ENCODE peak calls at places on chromosomes 16 and 17, in seven cellular contexts. One of them, this sample, is unnamed.

GRCh38 chr17:48047113-48047740 is 932 bp upstream of the NFE2L1 start:
- DNase-seq in natural killer cell treated with Interleukin-12 subunit alpha and Interleukin-12 subunit beta and Interleukin-15 and Interleukin-18, amount 100 ng/mL, for 72 hours: no peak
- DNase-seq in HEK293T: no peak
- DNase-seq in activated T-cell treated with anti-CD3 and anti-CD28 coated beads, Interleukin-2, amount 50 U/mL, for 72 hours: no peak
- DNase-seq in stimulated activated CD4-positive, alpha-beta T cell treated with anti-CD3 and anti-CD28 coated beads, Interleukin-4, amount 100 ng/mL, for 24 hours: no peak
- DNase-seq in GDM1: no peak
- DNase-seq in retina: peak; percentile 34
- DNase-seq in this sample: peak; percentile 71

GRCh38 chr17:73550561-73550960 is 93.7 kb downstream of the SDK2 start:
- DNase-seq in HEK293T: no peak
- DNase-seq in activated T-cell treated with anti-CD3 and anti-CD28 coated beads, Interleukin-2, amount 50 U/mL, for 72 hours: no peak
- DNase-seq in natural killer cell treated with Interleukin-12 subunit alpha and Interleukin-12 subunit beta and Interleukin-15 and Interleukin-18, amount 100 ng/mL, for 72 hours: no peak
- DNase-seq in retina: no peak
- DNase-seq in stimulated activated CD4-positive, alpha-beta T cell treated with anti-CD3 and anti-CD28 coated beads, Interleukin-4, amount 100 ng/mL, for 24 hours: no peak
- DNase-seq in GDM1: no peak
- DNase-seq in this sample: no peak

GRCh38 chr17:77314601-77315000 is 173.8 kb downstream of the SEC14L1 start:
- DNase-seq in natural killer cell treated with Interleukin-12 subunit alpha and Interleukin-12 subunit beta and Interleukin-15 and Interleukin-18, amount 100 ng/mL, for 72 hours: peak; percentile 38
- DNase-seq in GDM1: no peak
- DNase-seq in activated T-cell treated with anti-CD3 and anti-CD28 coated beads, Interleukin-2, amount 50 U/mL, for 72 hours: no peak
- DNase-seq in HEK293T: no peak
- DNase-seq in retina: no peak
- DNase-seq in stimulated activated CD4-positive, alpha-beta T cell treated with anti-CD3 and anti-CD28 coated beads, Interleukin-4, amount 100 ng/mL, for 24 hours: no peak
- DNase-seq in this sample: no peak

GRCh38 chr17:20278805-20279204 is 188.5 kb downstream of the LGALS9B start:
- DNase-seq in natural killer cell treated with Interleukin-12 subunit alpha and Interleukin-12 subunit beta and Interleukin-15 and Interleukin-18, amount 100 ng/mL, for 72 hours: no peak
- DNase-seq in HEK293T: no peak
- DNase-seq in activated T-cell treated with anti-CD3 and anti-CD28 coated beads, Interleukin-2, amount 50 U/mL, for 72 hours: no peak
- DNase-seq in retina: no peak
- DNase-seq in GDM1: no peak
- DNase-seq in stimulated activated CD4-positive, alpha-beta T cell treated with anti-CD3 and anti-CD28 coated beads, Interleukin-4, amount 100 ng/mL, for 24 hours: no peak
- DNase-seq in this sample: no peak

GRCh38 chr17:38656959-38657823 is 17.6 kb downstream of the EPOP start:
- DNase-seq in stimulated activated CD4-positive, alpha-beta T cell treated with anti-CD3 and anti-CD28 coated beads, Interleukin-4, amount 100 ng/mL, for 24 hours: no peak
- DNase-seq in activated T-cell treated with anti-CD3 and anti-CD28 coated beads, Interleukin-2, amount 50 U/mL, for 72 hours: no peak
- DNase-seq in HEK293T: no peak
- DNase-seq in retina: peak; percentile 54
- DNase-seq in natural killer cell treated with Interleukin-12 subunit alpha and Interleukin-12 subunit beta and Interleukin-15 and Interleukin-18, amount 100 ng/mL, for 72 hours: no peak
- DNase-seq in GDM1: no peak
- DNase-seq in this sample: no peak

GRCh38 chr16:4882633-4883285 is 35.5 kb downstream of the UBN1 start:
- DNase-seq in GDM1: no peak
- DNase-seq in stimulated activated CD4-positive, alpha-beta T cell treated with anti-CD3 and anti-CD28 coated beads, Interleukin-4, amount 100 ng/mL, for 24 hours: no peak
- DNase-seq in retina: no peak
- DNase-seq in HEK293T: no peak
- DNase-seq in activated T-cell treated with anti-CD3 and anti-CD28 coated beads, Interleukin-2, amount 50 U/mL, for 72 hours: no peak
- DNase-seq in natural killer cell treated with Interleukin-12 subunit alpha and Interleukin-12 subunit beta and Interleukin-15 and Interleukin-18, amount 100 ng/mL, for 72 hours: no peak
- DNase-seq in this sample: no peak

GRCh38 chr16:10080031-10080772 is 102.0 kb downstream of the GRIN2A start:
- DNase-seq in activated T-cell treated with anti-CD3 and anti-CD28 coated beads, Interleukin-2, amount 50 U/mL, for 72 hours: no peak
- DNase-seq in HEK293T: no peak
- DNase-seq in stimulated activated CD4-positive, alpha-beta T cell treated with anti-CD3 and anti-CD28 coated beads, Interleukin-4, amount 100 ng/mL, for 24 hours: no peak
- DNase-seq in GDM1: no peak
- DNase-seq in retina: peak; percentile 20
- DNase-seq in natural killer cell treated with Interleukin-12 subunit alpha and Interleukin-12 subunit beta and Interleukin-15 and Interleukin-18, amount 100 ng/mL, for 72 hours: no peak
- DNase-seq in this sample: peak; percentile 16

GRCh38 chr16:2432801-2433505 is 3.7 kb downstream of the CCNF start:
- DNase-seq in stimulated activated CD4-positive, alpha-beta T cell treated with anti-CD3 and anti-CD28 coated beads, Interleukin-4, amount 100 ng/mL, for 24 hours: no peak
- DNase-seq in natural killer cell treated with Interleukin-12 subunit alpha and Interleukin-12 subunit beta and Interleukin-15 and Interleukin-18, amount 100 ng/mL, for 72 hours: no peak
- DNase-seq in activated T-cell treated with anti-CD3 and anti-CD28 coated beads, Interleukin-2, amount 50 U/mL, for 72 hours: no peak
- DNase-seq in GDM1: no peak
- DNase-seq in retina: no peak
- DNase-seq in HEK293T: no peak
- DNase-seq in this sample: peak; percentile 19

GRCh38 chr17:40564195-40564882 is 933 bp downstream of the CCR7 start:
- DNase-seq in GDM1: no peak
- DNase-seq in stimulated activated CD4-positive, alpha-beta T cell treated with anti-CD3 and anti-CD28 coated beads, Interleukin-4, amount 100 ng/mL, for 24 hours: peak; percentile 49
- DNase-seq in HEK293T: no peak
- DNase-seq in retina: no peak
- DNase-seq in activated T-cell treated with anti-CD3 and anti-CD28 coated beads, Interleukin-2, amount 50 U/mL, for 72 hours: peak; percentile 71
- DNase-seq in natural killer cell treated with Interleukin-12 subunit alpha and Interleukin-12 subunit beta and Interleukin-15 and Interleukin-18, amount 100 ng/mL, for 72 hours: peak; percentile 71
- DNase-seq in this sample: no peak

GRCh38 chr17:63277629-63278028 is 168.5 kb downstream of the CYB561 start:
- DNase-seq in stimulated activated CD4-positive, alpha-beta T cell treated with anti-CD3 and anti-CD28 coated beads, Interleukin-4, amount 100 ng/mL, for 24 hours: no peak
- DNase-seq in retina: no peak
- DNase-seq in HEK293T: no peak
- DNase-seq in activated T-cell treated with anti-CD3 and anti-CD28 coated beads, Interleukin-2, amount 50 U/mL, for 72 hours: no peak
- DNase-seq in natural killer cell treated with Interleukin-12 subunit alpha and Interleukin-12 subunit beta and Interleukin-15 and Interleukin-18, amount 100 ng/mL, for 72 hours: no peak
- DNase-seq in GDM1: no peak
- DNase-seq in this sample: no peak

GRCh38 chr16:50475170-50475569 is 73.0 kb upstream of the NKD1 start:
- DNase-seq in retina: no peak
- DNase-seq in HEK293T: no peak
- DNase-seq in stimulated activated CD4-positive, alpha-beta T cell treated with anti-CD3 and anti-CD28 coated beads, Interleukin-4, amount 100 ng/mL, for 24 hours: no peak
- DNase-seq in activated T-cell treated with anti-CD3 and anti-CD28 coated beads, Interleukin-2, amount 50 U/mL, for 72 hours: no peak
- DNase-seq in natural killer cell treated with Interleukin-12 subunit alpha and Interleukin-12 subunit beta and Interleukin-15 and Interleukin-18, amount 100 ng/mL, for 72 hours: no peak
- DNase-seq in GDM1: no peak
- DNase-seq in this sample: no peak

GRCh38 chr16:69325784-69326171 is 4.6 kb downstream of the PDF start:
- DNase-seq in GDM1: no peak
- DNase-seq in retina: no peak
- DNase-seq in activated T-cell treated with anti-CD3 and anti-CD28 coated beads, Interleukin-2, amount 50 U/mL, for 72 hours: no peak
- DNase-seq in stimulated activated CD4-positive, alpha-beta T cell treated with anti-CD3 and anti-CD28 coated beads, Interleukin-4, amount 100 ng/mL, for 24 hours: no peak
- DNase-seq in HEK293T: no peak
- DNase-seq in natural killer cell treated with Interleukin-12 subunit alpha and Interleukin-12 subunit beta and Interleukin-15 and Interleukin-18, amount 100 ng/mL, for 72 hours: no peak
- DNase-seq in this sample: no peak

GRCh38 chr16:2767140-2767731 is 9.8 kb downstream of the ELOB start:
- DNase-seq in HEK293T: no peak
- DNase-seq in activated T-cell treated with anti-CD3 and anti-CD28 coated beads, Interleukin-2, amount 50 U/mL, for 72 hours: no peak
- DNase-seq in GDM1: no peak
- DNase-seq in stimulated activated CD4-positive, alpha-beta T cell treated with anti-CD3 and anti-CD28 coated beads, Interleukin-4, amount 100 ng/mL, for 24 hours: no peak
- DNase-seq in natural killer cell treated with Interleukin-12 subunit alpha and Interleukin-12 subunit beta and Interleukin-15 and Interleukin-18, amount 100 ng/mL, for 72 hours: no peak
- DNase-seq in retina: no peak
- DNase-seq in this sample: no peak

GRCh38 chr17:28849281-28849680 is 5.5 kb upstream of the ERAL1 start:
- DNase-seq in stimulated activated CD4-positive, alpha-beta T cell treated with anti-CD3 and anti-CD28 coated beads, Interleukin-4, amount 100 ng/mL, for 24 hours: no peak
- DNase-seq in GDM1: no peak
- DNase-seq in HEK293T: no peak
- DNase-seq in retina: no peak
- DNase-seq in natural killer cell treated with Interleukin-12 subunit alpha and Interleukin-12 subunit beta and Interleukin-15 and Interleukin-18, amount 100 ng/mL, for 72 hours: peak; percentile 20
- DNase-seq in activated T-cell treated with anti-CD3 and anti-CD28 coated beads, Interleukin-2, amount 50 U/mL, for 72 hours: no peak
- DNase-seq in this sample: peak; percentile 45

GRCh38 chr17:59611503-59611902 is 8.2 kb upstream of the CLTC start:
- DNase-seq in HEK293T: no peak
- DNase-seq in GDM1: no peak
- DNase-seq in stimulated activated CD4-positive, alpha-beta T cell treated with anti-CD3 and anti-CD28 coated beads, Interleukin-4, amount 100 ng/mL, for 24 hours: no peak
- DNase-seq in activated T-cell treated with anti-CD3 and anti-CD28 coated beads, Interleukin-2, amount 50 U/mL, for 72 hours: no peak
- DNase-seq in retina: no peak
- DNase-seq in natural killer cell treated with Interleukin-12 subunit alpha and Interleukin-12 subunit beta and Interleukin-15 and Interleukin-18, amount 100 ng/mL, for 72 hours: no peak
- DNase-seq in this sample: no peak

GRCh38 chr17:73191443-73192218 is 1.2 kb upstream of the COG1 start:
- DNase-seq in HEK293T: peak; percentile 66
- DNase-seq in natural killer cell treated with Interleukin-12 subunit alpha and Interleukin-12 subunit beta and Interleukin-15 and Interleukin-18, amount 100 ng/mL, for 72 hours: peak; percentile 69
- DNase-seq in activated T-cell treated with anti-CD3 and anti-CD28 coated beads, Interleukin-2, amount 50 U/mL, for 72 hours: peak; percentile 68
- DNase-seq in GDM1: peak; percentile 34
- DNase-seq in retina: peak; percentile 83
- DNase-seq in stimulated activated CD4-positive, alpha-beta T cell treated with anti-CD3 and anti-CD28 coated beads, Interleukin-4, amount 100 ng/mL, for 24 hours: peak; percentile 75
- DNase-seq in this sample: peak; percentile 87

GRCh38 chr16:84883301-84883700 is 63.5 kb downstream of the CRISPLD2 start:
- DNase-seq in natural killer cell treated with Interleukin-12 subunit alpha and Interleukin-12 subunit beta and Interleukin-15 and Interleukin-18, amount 100 ng/mL, for 72 hours: peak; percentile 22
- DNase-seq in activated T-cell treated with anti-CD3 and anti-CD28 coated beads, Interleukin-2, amount 50 U/mL, for 72 hours: no peak
- DNase-seq in retina: no peak
- DNase-seq in HEK293T: no peak
- DNase-seq in GDM1: no peak
- DNase-seq in stimulated activated CD4-positive, alpha-beta T cell treated with anti-CD3 and anti-CD28 coated beads, Interleukin-4, amount 100 ng/mL, for 24 hours: no peak
- DNase-seq in this sample: no peak

GRCh38 chr17:50184057-50184456 is 17.4 kb downstream of the COL1A1 start:
- DNase-seq in HEK293T: no peak
- DNase-seq in retina: no peak
- DNase-seq in stimulated activated CD4-positive, alpha-beta T cell treated with anti-CD3 and anti-CD28 coated beads, Interleukin-4, amount 100 ng/mL, for 24 hours: no peak
- DNase-seq in natural killer cell treated with Interleukin-12 subunit alpha and Interleukin-12 subunit beta and Interleukin-15 and Interleukin-18, amount 100 ng/mL, for 72 hours: no peak
- DNase-seq in activated T-cell treated with anti-CD3 and anti-CD28 coated beads, Interleukin-2, amount 50 U/mL, for 72 hours: no peak
- DNase-seq in GDM1: no peak
- DNase-seq in this sample: no peak

GRCh38 chr17:39132192-39132600 is 19.2 kb downstream of the PLXDC1 start:
- DNase-seq in retina: no peak
- DNase-seq in GDM1: no peak
- DNase-seq in natural killer cell treated with Interleukin-12 subunit alpha and Interleukin-12 subunit beta and Interleukin-15 and Interleukin-18, amount 100 ng/mL, for 72 hours: no peak
- DNase-seq in stimulated activated CD4-positive, alpha-beta T cell treated with anti-CD3 and anti-CD28 coated beads, Interleukin-4, amount 100 ng/mL, for 24 hours: no peak
- DNase-seq in activated T-cell treated with anti-CD3 and anti-CD28 coated beads, Interleukin-2, amount 50 U/mL, for 72 hours: no peak
- DNase-seq in HEK293T: no peak
- DNase-seq in this sample: peak; percentile 66

GRCh38 chr17:59846391-59847165 is 46.2 kb downstream of the TUBD1 start:
- DNase-seq in HEK293T: no peak
- DNase-seq in retina: no peak
- DNase-seq in stimulated activated CD4-positive, alpha-beta T cell treated with anti-CD3 and anti-CD28 coated beads, Interleukin-4, amount 100 ng/mL, for 24 hours: peak; percentile 45
- DNase-seq in natural killer cell treated with Interleukin-12 subunit alpha and Interleukin-12 subunit beta and Interleukin-15 and Interleukin-18, amount 100 ng/mL, for 72 hours: no peak
- DNase-seq in GDM1: no peak
- DNase-seq in activated T-cell treated with anti-CD3 and anti-CD28 coated beads, Interleukin-2, amount 50 U/mL, for 72 hours: no peak
- DNase-seq in this sample: no peak